ENCODE peak calls at places on chromosome X, in seven cellular contexts. P is breast epithelium, Y is suprapubic skin, M is GM12892, S is sigmoid colon, A is endothelial cell of umbilical vein, N is GM12891. F is an unnamed sample.

GRCh38 chrX:13732246-13733067 is 2.0 kb downstream of the TRAPPC2 start:
- DNase-seq in N (no peak), M (no peak), P (no peak), S (no peak), A (no peak), Y (no peak), F (no peak)

GRCh38 chrX:149871940-149872339 is 9.0 kb upstream of the MAGEA8 start:
- DNase-seq in N (peak), A (peak), P (peak), Y (no peak), M (peak), S (no peak), F (no peak)

GRCh38 chrX:70979136-70979762 is 48.4 kb upstream of the SLC7A3 start:
- DNase-seq in N (no peak), A (peak), S (no peak), M (no peak), Y (no peak), P (no peak), F (no peak)

GRCh38 chrX:136250191-136251041 is 784 bp downstream of the MAP7D3 start:
- DNase-seq in M (peak), S (no peak), A (peak), P (no peak), Y (no peak), N (no peak), F (no peak)

GRCh38 chrX:19616959-19617358 is 101.7 kb upstream of the MAP3K15 start:
- DNase-seq in M (no peak), N (no peak), Y (no peak), A (no peak), P (no peak), S (no peak), F (no peak)

GRCh38 chrX:134929813-134930212 is 61.0 kb upstream of the SMIM10 start:
- DNase-seq in Y (no peak), M (no peak), S (no peak), P (no peak), A (no peak), N (no peak), F (no peak)

GRCh38 chrX:54496517-54496852 is 451 bp upstream of the FGD1 start:
- DNase-seq in S (no peak), M (no peak), P (no peak), A (peak), N (no peak), Y (no peak), F (no peak)

GRCh38 chrX:13703135-13703534 is 14.2 kb downstream of the RAB9A start:
- DNase-seq in Y (no peak), A (no peak), P (no peak), N (no peak), S (no peak), M (no peak), F (no peak)

GRCh38 chrX:8897259-8897658 is 96.1 kb upstream of the FAM9A start:
- DNase-seq in M (no peak), Y (no peak), N (no peak), S (no peak), A (no peak), P (no peak), F (no peak)

GRCh38 chrX:131725001-131725654 is 181.3 kb downstream of the OR13H1 start:
- DNase-seq in A (no peak), N (no peak), M (no peak), Y (no peak), P (no peak), S (no peak), F (no peak)

GRCh38 chrX:134396174-134396573 is 63.8 kb upstream of the HPRT1 start:
- DNase-seq in M (no peak), N (no peak), A (peak), S (no peak), P (no peak), Y (no peak), F (no peak)

GRCh38 chrX:112113460-112113859 is 30.9 kb upstream of the TRPC5 start:
- DNase-seq in N (no peak), A (no peak), Y (no peak), P (no peak), M (no peak), S (no peak), F (no peak)

GRCh38 chrX:38275615-38276014 is 51.7 kb downstream of the RPGR start:
- DNase-seq in M (no peak), A (peak), Y (no peak), N (no peak), P (no peak), S (no peak), F (no peak)

GRCh38 chrX:7908821-7909220 is 18.4 kb downstream of the PNPLA4 start:
- DNase-seq in S (no peak), N (no peak), M (no peak), P (no peak), A (no peak), Y (no peak), F (no peak)

GRCh38 chrX:78614264-78614663 is 44.9 kb downstream of the RTL3 start:
- DNase-seq in Y (no peak), A (no peak), M (no peak), S (no peak), P (no peak), N (no peak), F (no peak)

GRCh38 chrX:131752493-131753198 is 208.8 kb downstream of the OR13H1 start:
- DNase-seq in N (no peak), S (peak), Y (no peak), M (no peak), P (no peak), A (no peak), F (peak)

GRCh38 chrX:57951666-57952319 is 41.5 kb upstream of the ZXDA start:
- DNase-seq in Y (no peak), M (no peak), A (no peak), N (no peak), P (no peak), S (peak), F (no peak)

GRCh38 chrX:69019073-69019890 is 146.0 kb downstream of the PJA1 start:
- DNase-seq in S (no peak), P (no peak), Y (no peak), N (no peak), M (no peak), A (no peak), F (no peak)

GRCh38 chrX:80207327-80207726 is 192.8 kb downstream of the TBX22 start:
- DNase-seq in N (no peak), M (no peak), A (no peak), Y (no peak), P (no peak), S (no peak), F (no peak)
- TF ChIP-seq POLR2A in N (no peak), M (no peak), A (no peak), Y (no peak), P (no peak), S (no peak), F (no peak)

DNA sequence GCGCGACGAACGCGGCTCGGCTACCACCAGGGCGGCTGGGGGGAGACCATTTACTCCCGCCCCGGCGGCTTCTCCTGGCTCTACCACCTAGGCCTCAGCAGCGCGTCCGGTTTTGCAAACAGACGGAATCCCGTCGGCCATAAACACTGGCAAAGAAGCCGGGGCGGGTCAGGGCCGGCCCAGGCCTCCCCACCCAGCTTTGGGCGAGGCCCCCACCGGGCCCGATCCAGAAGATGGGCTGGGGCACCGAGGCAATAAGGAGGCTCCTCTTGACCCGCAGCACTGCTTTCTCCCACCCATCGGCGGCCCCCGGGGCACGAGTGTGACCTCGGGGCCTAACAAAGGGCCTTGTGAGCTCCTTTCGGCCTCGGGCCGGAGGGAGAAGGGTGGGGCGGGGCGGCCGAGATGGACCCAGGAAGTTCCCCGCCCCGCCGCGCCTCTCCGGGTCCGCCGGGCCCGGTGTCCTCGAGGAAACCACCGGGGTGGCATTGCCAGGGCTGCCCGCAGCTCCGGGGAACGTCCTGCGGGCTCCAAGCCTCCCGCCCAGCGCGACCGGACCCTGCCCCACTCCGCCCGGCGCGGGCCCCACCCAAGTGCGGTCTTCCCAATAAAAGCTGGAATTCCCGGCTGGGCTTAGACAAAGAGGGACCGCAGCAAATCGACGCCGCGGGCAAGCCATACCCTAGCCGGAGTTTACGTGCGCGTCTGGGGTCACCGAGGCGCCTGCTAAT is 5.9 kb downstream of the BCOR start:
- DNase-seq in Y (no peak), M (no peak), P (no peak), N (no peak), A (no peak), S (no peak), F (no peak)
- TF ChIP-seq POLR2A in Y (no peak), M (no peak), P (no peak), N (no peak), A (no peak), S (no peak), F (no peak)

GRCh38 chrX:100946521-100946920 is 17.8 kb upstream of the XKRX start:
- DNase-seq in M (no peak), N (no peak), A (no peak), Y (no peak), S (no peak), P (no peak), F (no peak)

GRCh38 chrX:100939336-100939735 is 10.6 kb upstream of the XKRX start:
- DNase-seq in Y (no peak), P (no peak), M (no peak), S (no peak), N (no peak), A (no peak), F (no peak)

GRCh38 chrX:100948557-100948956 is 19.8 kb upstream of the XKRX start:
- DNase-seq in Y (no peak), S (no peak), A (no peak), M (no peak), P (no peak), N (no peak), F (no peak)

DNA sequence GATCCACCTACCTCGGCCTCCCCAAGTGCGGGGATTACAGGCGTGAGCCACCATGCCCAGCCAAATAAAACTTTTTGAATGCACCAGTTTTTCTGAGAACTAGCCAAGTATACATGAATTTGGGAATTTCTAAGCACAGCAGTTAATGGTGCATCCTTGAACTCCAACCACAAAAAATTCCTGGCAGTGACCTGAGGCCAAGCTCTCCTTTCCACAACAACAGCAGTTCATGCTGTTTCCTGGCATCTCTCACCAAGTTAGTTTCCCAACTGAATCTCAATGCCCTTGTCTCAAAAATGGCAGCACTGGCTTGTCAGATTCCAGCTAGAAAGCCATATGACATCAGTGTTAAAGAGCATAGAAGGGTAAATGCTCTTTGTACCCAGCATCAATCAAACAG is 15.9 kb upstream of the XKRX start:
- DNase-seq in Y (no peak), N (no peak), M (no peak), P (no peak), A (no peak), S (no peak), F (no peak)
- TF ChIP-seq POLR2A in Y (no peak), N (no peak), M (no peak), P (no peak), A (no peak), S (no peak), F (no peak)

GRCh38 chrX:48468247-48468671 is 1.8 kb downstream of the SLC38A5 start:
- DNase-seq in P (no peak), M (peak), S (peak), Y (no peak), A (no peak), N (peak), F (no peak)

GRCh38 chrX:48466696-48467095 is 3.4 kb downstream of the SLC38A5 start:
- DNase-seq in P (no peak), Y (no peak), M (no peak), N (no peak), A (no peak), S (no peak), F (no peak)

GRCh38 chrX:48468693-48469691 is 1.1 kb downstream of the SLC38A5 start:
- DNase-seq in M (no peak), P (no peak), S (peak), Y (no peak), A (no peak), N (no peak), F (no peak)

GRCh38 chrX:48467331-48467761 is 2.7 kb downstream of the SLC38A5 start:
- DNase-seq in N (no peak), S (no peak), Y (no peak), P (no peak), M (no peak), A (no peak), F (no peak)

GRCh38 chrX:48465336-48465933 is 4.6 kb downstream of the SLC38A5 start:
- DNase-seq in M (no peak), A (no peak), Y (no peak), N (no peak), S (no peak), P (no peak), F (no peak)
- TF ChIP-seq POLR2A in M (no peak), A (no peak), Y (no peak), N (no peak), S (no peak), P (no peak), F (no peak)

DNA sequence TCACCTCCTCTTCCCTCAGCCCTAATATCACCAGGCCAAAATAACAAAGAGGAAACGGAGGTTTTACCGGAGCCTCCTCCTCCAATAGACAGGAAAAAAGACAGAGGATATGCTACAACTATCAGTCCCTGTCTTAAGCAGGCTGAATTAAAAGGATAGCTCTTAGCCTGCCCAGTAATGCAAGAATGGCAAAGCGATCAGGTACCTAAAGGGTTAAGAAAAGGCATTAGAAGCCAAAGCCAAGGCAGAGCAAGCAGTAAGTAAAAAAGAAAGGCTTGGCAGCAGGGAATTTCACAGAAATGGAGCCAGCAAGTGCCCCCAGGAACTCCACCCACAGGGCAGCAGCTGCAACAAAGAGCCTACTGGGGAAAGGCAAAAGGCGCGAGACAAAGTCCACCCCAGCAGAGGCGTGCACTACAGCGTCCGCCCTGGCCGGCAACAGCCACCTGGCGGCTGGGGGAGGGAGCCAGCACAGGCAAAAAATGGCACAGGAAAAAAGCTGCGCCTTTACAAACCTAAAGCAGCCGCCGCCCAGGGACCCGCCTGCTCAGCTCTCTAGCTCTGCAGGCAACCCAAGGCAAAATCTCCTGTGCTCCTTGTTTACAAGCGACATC is 220.6 kb upstream of the ZC4H2 start:
- DNase-seq in S (peak), M (no peak), N (no peak), A (no peak), P (no peak), Y (no peak), F (no peak)
- TF ChIP-seq POLR2A in S (no peak), M (no peak), N (no peak), A (no peak), P (no peak), Y (no peak), F (no peak)

F was measured in esophagus squamous epithelium.